ENCODE peak calls at places on chromosome 13, in six cellular contexts. N is K562, T is H1, Z is HepG2, B is SK-N-SH, G is GM12878. U is an unnamed sample.

GRCh38 chr13:50250403-50250802 is 235.2 kb downstream of the KCNRG start:
- DNase-seq in N (no peak), T (no peak), Z (no peak), B (no peak), G (no peak), U (peak)

GRCh38 chr13:37656247-37656940 is 57.8 kb upstream of the POSTN start:
- DNase-seq in N (no peak), T (no peak), Z (no peak), B (no peak), G (no peak), U (no peak)

GRCh38 chr13:48241651-48242050 is 8.6 kb downstream of the ITM2B start:
- DNase-seq in N (no peak), T (no peak), Z (no peak), B (no peak), G (no peak), U (no peak)

GRCh38 chr13:28034256-28034655 is 45.8 kb upstream of the URAD start:
- DNase-seq in N (no peak), T (no peak), Z (no peak), B (no peak), G (no peak), U (no peak)

GRCh38 chr13:80109313-80109712 is 231.6 kb downstream of the SPRY2 start:
- DNase-seq in N (no peak), T (no peak), Z (no peak), B (no peak), G (no peak), U (no peak)

GRCh38 chr13:43664700-43665191 is 122.0 kb downstream of the ENOX1 start:
- DNase-seq in N (no peak), T (no peak), Z (no peak), B (no peak), G (no peak), U (no peak)

GRCh38 chr13:40963927-40964326 is 55.2 kb downstream of the ELF1 start:
- DNase-seq in N (no peak), T (no peak), Z (no peak), B (no peak), G (no peak), U (no peak)

GRCh38 chr13:98155475-98156111 is 12.7 kb downstream of the FARP1 start:
- DNase-seq in N (no peak), T (no peak), Z (no peak), B (no peak), G (no peak), U (no peak)

GRCh38 chr13:41916173-41916954 is 44.5 kb downstream of the VWA8 start:
- DNase-seq in N (peak), T (no peak), Z (no peak), B (no peak), G (peak), U (no peak)

GRCh38 chr13:91576590-91576989 is 178.2 kb downstream of the GPC5 start:
- DNase-seq in N (peak), T (peak), Z (peak), B (no peak), G (no peak), U (peak)

GRCh38 chr13:42048323-42048624 is 174 bp upstream of the DGKH start:
- DNase-seq in N (no peak), T (peak), Z (no peak), B (no peak), G (no peak), U (no peak)

GRCh38 chr13:27965343-27965739 is 3.8 kb downstream of the CDX2 start:
- DNase-seq in N (no peak), T (no peak), Z (no peak), B (peak), G (no peak), U (no peak)

GRCh38 chr13:28415994-28416411 is 78.9 kb downstream of the FLT1 start:
- DNase-seq in N (no peak), T (no peak), Z (no peak), B (no peak), G (no peak), U (peak)

GRCh38 chr13:33180009-33180804 is 105.3 kb downstream of the STARD13 start:
- DNase-seq in N (no peak), T (no peak), Z (peak), B (no peak), G (no peak), U (no peak)

GRCh38 chr13:42957881-42958280 is 34.2 kb downstream of the EPSTI1 start:
- DNase-seq in N (no peak), T (no peak), Z (no peak), B (no peak), G (no peak), U (no peak)

GRCh38 chr13:106159295-106160195 is 375.9 kb downstream of the EFNB2 start:
- DNase-seq in N (no peak), T (no peak), Z (no peak), B (no peak), G (no peak), U (no peak)

GRCh38 chr13:80361883-80362327 is 21.0 kb upstream of the SPRY2 start:
- DNase-seq in N (peak), T (no peak), Z (peak), B (no peak), G (no peak), U (no peak)

GRCh38 chr13:22948421-22948820 is 232.4 kb upstream of the SGCG start:
- DNase-seq in N (no peak), T (peak), Z (no peak), B (no peak), G (no peak), U (no peak)

GRCh38 chr13:110314516-110315245 is 7.6 kb downstream of the COL4A2 start:
- DNase-seq in N (no peak), T (no peak), Z (no peak), B (no peak), G (no peak), U (no peak)

GRCh38 chr13:85347251-85347650 is 452.0 kb downstream of the SLITRK6 start:
- DNase-seq in N (no peak), T (no peak), Z (no peak), B (no peak), G (no peak), U (no peak)

GRCh38 chr13:23741879-23742510 is 147.2 kb downstream of the MIPEP start:
- DNase-seq in N (peak), T (peak), Z (no peak), B (peak), G (no peak), U (no peak)

GRCh38 chr13:104137416-104137815 is 1071.2 kb upstream of the SLC10A2 start:
- DNase-seq in N (no peak), T (no peak), Z (no peak), B (no peak), G (no peak), U (no peak)

GRCh38 chr13:110759710-110760109 is 46.2 kb downstream of the ING1 start:
- DNase-seq in N (no peak), T (no peak), Z (no peak), B (no peak), G (no peak), U (no peak)

GRCh38 chr13:34886476-34886875 is 55.6 kb upstream of the NBEA start:
- DNase-seq in N (no peak), T (no peak), Z (no peak), B (no peak), G (no peak), U (no peak)

GRCh38 chr13:64551755-64552154 is 2678.4 kb downstream of the PCDH9 start:
- DNase-seq in N (no peak), T (no peak), Z (no peak), B (no peak), G (no peak), U (no peak)

GRCh38 chr13:84431646-84432045 is 549.4 kb upstream of the SLITRK1 start:
- DNase-seq in N (no peak), T (no peak), Z (no peak), B (no peak), G (no peak), U (no peak)

GRCh38 chr13:28455580-28456194 is 39.2 kb downstream of the FLT1 start:
- DNase-seq in N (no peak), T (no peak), Z (no peak), B (no peak), G (no peak), U (no peak)

GRCh38 chr13:39415403-39415802 is 187.6 kb downstream of the LHFPL6 start:
- DNase-seq in N (no peak), T (no peak), Z (no peak), B (peak), G (no peak), U (peak)

GRCh38 chr13:37869756-37870488 is at the start of gene TRPC4:
- DNase-seq in N (peak), T (peak), Z (peak), B (peak), G (no peak), U (no peak)

GRCh38 chr13:23868521-23868920 is 20.7 kb downstream of the MIPEP start:
- DNase-seq in N (no peak), T (no peak), Z (no peak), B (no peak), G (no peak), U (no peak)

GRCh38 chr13:26785845-26786630 is 25.5 kb upstream of the GPR12 start:
- DNase-seq in N (no peak), T (peak), Z (no peak), B (no peak), G (no peak), U (no peak)
- TF ChIP-seq GABPA in N (no peak), T (no peak), Z (no peak), B (no peak), G (no peak), U (no peak)

DNA sequence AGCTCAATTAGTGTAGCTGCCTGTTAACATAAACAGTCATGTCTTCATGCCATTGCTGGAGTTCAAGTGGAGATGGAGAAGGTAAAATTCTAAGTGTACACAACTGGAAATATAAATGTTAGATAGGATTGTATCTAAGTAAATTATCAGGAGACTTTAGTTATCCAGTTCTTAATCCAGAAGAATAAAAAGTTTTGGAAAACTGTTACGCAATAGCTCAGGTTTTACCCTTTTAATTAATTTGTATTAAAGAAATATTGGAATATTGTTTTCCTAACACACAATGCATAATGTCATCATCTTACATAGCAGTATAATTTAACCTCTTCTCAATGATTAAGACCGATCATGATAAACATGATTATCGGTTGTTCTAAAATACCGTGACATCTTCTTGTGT is 2.8 kb downstream of the SLC10A2 start:
- DNase-seq in N (no peak), T (no peak), Z (no peak), B (no peak), G (no peak), U (no peak)
- H3K4me3 ChIP-seq in N (no peak), T (no peak), Z (no peak), B (no peak), G (no peak), U (no peak)

GRCh38 chr13:101453784-101454201 is 1.3 kb downstream of the ITGBL1 start:
- DNase-seq in N (no peak), T (no peak), Z (no peak), B (peak), G (no peak), U (no peak)
- TF ChIP-seq GABPA in N (no peak), T (no peak), Z (no peak), B (no peak), G (no peak), U (no peak)

DNA sequence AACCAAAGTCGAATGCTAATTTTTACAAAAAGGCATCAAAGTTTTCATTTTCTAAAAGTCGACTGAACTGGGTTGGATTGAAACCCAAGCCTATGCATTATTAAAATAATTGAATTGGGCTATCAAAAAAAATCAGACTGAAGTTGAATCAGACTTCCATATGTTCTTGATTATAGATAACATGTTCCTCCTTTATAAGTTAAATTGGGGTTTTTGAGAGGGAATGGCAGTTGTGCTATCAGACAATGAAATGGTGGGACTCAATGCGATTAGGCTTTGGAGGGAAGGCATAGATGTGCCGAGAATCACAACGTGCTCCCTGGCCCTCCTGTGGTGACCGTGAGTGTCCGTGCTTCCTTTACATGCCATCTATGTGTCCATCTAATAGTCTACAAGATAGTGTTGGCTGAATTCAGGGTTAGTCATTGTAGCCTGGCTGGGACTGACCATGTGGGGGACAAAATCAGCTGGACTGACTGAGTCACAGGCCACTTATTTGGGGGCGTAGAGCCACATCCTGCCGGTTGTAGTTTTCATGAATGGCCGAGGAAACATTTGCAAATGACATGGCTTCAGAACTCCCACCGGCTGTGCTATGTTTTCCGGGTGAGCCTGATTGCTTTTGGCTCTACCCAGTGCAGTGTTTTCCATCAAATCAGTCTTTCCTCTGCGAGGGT is 37.1 kb upstream of the OLFM4 start:
- DNase-seq in N (no peak), T (no peak), Z (no peak), B (peak), G (no peak), U (no peak)
- H3K4me3 ChIP-seq in N (no peak), T (no peak), Z (no peak), B (no peak), G (no peak), U (no peak)

GRCh38 chr13:20565120-20565736 is 1.7 kb upstream of the IFT88 start:
- DNase-seq in N (no peak), T (no peak), Z (no peak), B (no peak), G (no peak), U (no peak)
- TF ChIP-seq GABPA in N (no peak), T (no peak), Z (no peak), B (no peak), G (no peak), U (no peak)

GRCh38 chr13:46606915-46607413 is 54.0 kb downstream of the LRCH1 start:
- DNase-seq in N (peak), T (no peak), Z (no peak), B (no peak), G (no peak), U (no peak)
- H3K4me3 ChIP-seq in N (no peak), T (no peak), Z (no peak), B (no peak), G (peak), U (no peak)

DNA sequence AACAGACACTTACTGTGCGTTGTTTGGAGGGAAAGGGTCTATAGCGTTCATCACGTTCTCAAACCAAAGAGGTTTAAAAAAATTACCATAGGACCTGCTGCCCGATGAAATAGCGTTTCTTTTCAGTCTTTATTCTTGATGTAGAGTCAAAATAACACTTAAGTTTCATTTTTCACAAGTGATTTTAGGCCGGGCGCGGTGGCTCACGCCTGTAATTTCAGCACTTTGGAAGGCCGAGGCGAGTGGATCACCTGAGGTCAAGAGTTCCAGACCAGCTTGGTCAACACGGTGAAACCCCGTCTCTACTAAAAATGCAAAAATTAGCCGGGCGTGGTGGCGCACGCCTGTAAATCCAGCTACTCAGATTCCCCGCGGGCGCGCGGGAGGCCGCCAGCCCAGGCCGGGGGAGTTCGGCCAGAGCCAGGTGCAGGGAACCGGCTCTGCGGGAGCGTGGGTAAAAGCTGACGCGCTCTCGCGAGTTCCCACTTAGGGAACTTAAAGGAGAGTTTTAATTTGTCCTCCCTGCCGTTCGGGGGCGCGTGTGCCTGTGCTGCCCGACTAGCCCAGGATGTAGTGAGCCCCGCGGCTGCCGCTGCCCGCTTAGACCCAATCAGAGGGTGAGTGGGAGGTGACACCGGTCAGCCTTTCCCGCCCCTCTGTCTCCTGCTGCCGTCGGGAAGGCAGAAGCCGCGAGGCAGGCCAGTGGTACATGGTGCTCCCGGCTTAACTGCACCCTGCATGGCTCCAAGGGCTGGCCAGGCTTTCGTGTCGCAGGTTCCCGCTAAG is 35.8 kb upstream of the NEK3 start:
- DNase-seq in N (no peak), T (peak), Z (no peak), B (peak), G (no peak), U (peak)
- TF ChIP-seq GABPA in N (no peak), T (no peak), Z (no peak), B (no peak), G (no peak), U (no peak)

DNA sequence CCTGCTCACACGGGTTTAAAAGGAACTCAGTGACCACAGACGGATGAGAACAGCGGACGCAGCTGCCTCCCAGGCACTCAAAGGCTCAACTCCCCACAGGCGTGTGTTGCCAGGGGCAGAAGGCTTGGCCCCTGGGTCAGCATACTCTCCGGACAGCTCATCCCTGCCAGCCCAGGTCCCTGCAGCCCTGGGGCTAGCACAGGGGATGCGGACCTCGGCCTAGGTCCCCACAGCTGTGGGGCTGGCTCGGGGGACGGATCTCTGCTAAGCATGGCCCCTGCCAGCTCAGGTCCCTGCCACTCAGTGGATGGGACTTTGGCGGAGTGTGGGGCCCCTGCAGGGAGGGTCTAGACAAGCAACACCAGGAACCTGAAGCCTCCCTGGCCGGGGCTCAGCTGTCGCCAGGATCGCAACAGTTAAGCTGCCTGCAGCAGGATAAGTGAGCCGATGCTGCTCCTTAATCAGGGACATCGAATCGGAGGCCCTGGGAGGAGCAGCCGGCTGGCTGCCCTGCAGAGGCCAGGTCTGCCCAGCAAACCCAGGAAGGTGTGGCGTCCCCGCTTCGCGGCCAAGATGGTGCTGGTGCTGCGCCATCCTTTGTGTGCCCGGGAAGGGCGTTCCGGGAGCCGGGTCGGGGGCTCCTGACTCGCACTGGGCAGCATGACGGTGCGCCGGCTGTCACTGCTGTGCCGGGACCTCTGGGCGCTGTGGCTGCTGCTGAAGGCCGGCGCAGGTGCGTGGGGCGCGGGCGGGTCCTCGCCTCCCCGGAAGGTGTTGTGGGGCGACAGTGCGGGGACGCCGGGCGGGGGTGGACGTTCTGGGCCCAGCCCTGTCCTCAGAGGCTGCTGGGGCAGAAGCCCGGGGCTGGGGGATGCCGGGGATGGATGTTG is 32.5 kb downstream of the MCF2L start:
- DNase-seq in N (no peak), T (no peak), Z (peak), B (peak), G (no peak), U (no peak)
- H3K4me3 ChIP-seq in N (no peak), T (no peak), Z (peak), B (peak), G (no peak), U (no peak)

DNA sequence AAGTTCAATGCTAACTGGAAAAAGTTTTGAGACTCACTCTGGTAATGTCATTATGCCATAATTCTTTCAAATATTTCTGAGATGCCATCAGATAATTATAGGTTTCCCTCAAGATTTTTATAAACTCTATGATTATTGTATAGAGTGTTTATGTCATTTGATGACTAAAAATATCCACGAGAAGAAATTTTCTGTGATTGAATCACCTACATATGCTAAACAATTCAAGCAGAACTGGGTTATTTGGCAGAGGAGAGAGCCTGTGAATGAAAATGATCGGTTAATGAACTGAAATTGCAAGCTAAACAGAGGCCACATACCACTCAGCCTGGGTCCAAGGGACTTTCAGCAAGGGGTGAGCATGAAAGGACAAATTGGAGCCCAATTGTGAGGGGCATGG is 92.6 kb upstream of the TSC22D1 start:
- DNase-seq in N (no peak), T (no peak), Z (no peak), B (no peak), G (no peak), U (no peak)
- TF ChIP-seq GABPA in N (no peak), T (no peak), Z (no peak), B (no peak), G (no peak), U (no peak)

U was measured in HL-60.